ENCODE peak calls at places on chromosome 11, in eight cellular contexts. E is A549, I is tibial nerve, N is body of pancreas, S is stomach, B is HCT116, V is right lobe of liver, L is sigmoid colon. P is an unnamed sample.

GRCh38 chr11:78646564-78647185 is 72.0 kb upstream of the NARS2 start:
- DNase-seq in E (peak; percentile 60), I (peak; percentile 52), N (peak; percentile 72), S (peak; percentile 72), B (peak; percentile 49), V (no peak), L (no peak), P (peak; percentile 37)

GRCh38 chr11:71381781-71382505 is 66.2 kb downstream of the DHCR7 start:
- DNase-seq in E (no peak), I (no peak), N (no peak), S (no peak), B (no peak), V (no peak), L (no peak), P (no peak)

GRCh38 chr11:43316451-43316850 is 4.7 kb downstream of the API5 start:
- DNase-seq in E (no peak), I (no peak), N (no peak), S (no peak), B (no peak), V (no peak), L (no peak), P (no peak)

GRCh38 chr11:75548571-75549272 is 13.3 kb upstream of the SERPINH1 start:
- DNase-seq in E (no peak), I (no peak), N (no peak), S (no peak), B (no peak), V (no peak), L (no peak), P (no peak)

GRCh38 chr11:43852057-43852636 is 28.5 kb upstream of the ALKBH3 start:
- DNase-seq in E (peak; percentile 79), I (peak; percentile 71), N (peak; percentile 32), S (peak; percentile 62), B (peak; percentile 67), V (no peak), L (no peak), P (no peak)

GRCh38 chr11:119307219-119307618 is 9.7 kb downstream of the MCAM start:
- DNase-seq in E (no peak), I (no peak), N (no peak), S (no peak), B (no peak), V (no peak), L (no peak), P (no peak)

GRCh38 chr11:92329137-92329536 is 104.5 kb downstream of the FAT3 start:
- DNase-seq in E (no peak), I (no peak), N (no peak), S (no peak), B (no peak), V (no peak), L (no peak), P (no peak)

GRCh38 chr11:88535916-88536547 is 198.5 kb upstream of the CTSC start:
- DNase-seq in E (peak; percentile 64), I (no peak), N (no peak), S (no peak), B (peak; percentile 77), V (no peak), L (no peak), P (no peak)

GRCh38 chr11:723120-723883 is 17.3 kb downstream of the EPS8L2 start:
- DNase-seq in E (peak; percentile 67), I (peak; percentile 61), N (peak; percentile 48), S (no peak), B (no peak), V (peak; percentile 55), L (no peak), P (no peak)

GRCh38 chr11:65616575-65617001 is 1.0 kb downstream of the PCNX3 start:
- DNase-seq in E (no peak), I (no peak), N (no peak), S (no peak), B (no peak), V (no peak), L (no peak), P (no peak)

GRCh38 chr11:116115801-116116200 is 611.6 kb upstream of the CADM1 start:
- DNase-seq in E (no peak), I (no peak), N (no peak), S (no peak), B (no peak), V (no peak), L (no peak), P (no peak)

GRCh38 chr11:40183073-40184064 is 1276.1 kb downstream of the LRRC4C start:
- DNase-seq in E (no peak), I (no peak), N (no peak), S (no peak), B (no peak), V (no peak), L (no peak), P (no peak)

GRCh38 chr11:63321723-63322122 is 47.9 kb upstream of the SLC22A9 start:
- DNase-seq in E (no peak), I (no peak), N (no peak), S (no peak), B (no peak), V (no peak), L (no peak), P (no peak)

GRCh38 chr11:111326824-111327223 is 28.5 kb downstream of the POU2AF3 start:
- DNase-seq in E (no peak), I (no peak), N (no peak), S (no peak), B (no peak), V (no peak), L (no peak), P (no peak)

GRCh38 chr11:111325259-111325658 is 26.9 kb downstream of the POU2AF3 start:
- DNase-seq in E (no peak), I (no peak), N (no peak), S (no peak), B (no peak), V (no peak), L (no peak), P (no peak)

GRCh38 chr11:111330234-111330893 is 32.0 kb downstream of the POU2AF3 start:
- DNase-seq in E (no peak), I (no peak), N (no peak), S (no peak), B (no peak), V (peak; percentile 68), L (no peak), P (no peak)

GRCh38 chr11:111329306-111330204 is 31.2 kb downstream of the POU2AF3 start:
- DNase-seq in E (no peak), I (peak; percentile 36), N (peak; percentile 66), S (no peak), B (no peak), V (no peak), L (peak; percentile 81), P (no peak)

GRCh38 chr11:111327908-111328624 is 29.7 kb downstream of the POU2AF3 start:
- DNase-seq in E (no peak), I (no peak), N (peak; percentile 95), S (peak; percentile 91), B (no peak), V (no peak), L (peak; percentile 82), P (no peak)
- H3K27ac ChIP-seq in E (no peak overlapping the region), I (no peak overlapping the region), N (peak overlapping the region; percentile 48), S (peak overlapping the region; percentile 72), B (no peak overlapping the region), V (no peak overlapping the region), L (peak overlapping the region; percentile 75), P (peak overlapping the region; percentile 25)

DNA sequence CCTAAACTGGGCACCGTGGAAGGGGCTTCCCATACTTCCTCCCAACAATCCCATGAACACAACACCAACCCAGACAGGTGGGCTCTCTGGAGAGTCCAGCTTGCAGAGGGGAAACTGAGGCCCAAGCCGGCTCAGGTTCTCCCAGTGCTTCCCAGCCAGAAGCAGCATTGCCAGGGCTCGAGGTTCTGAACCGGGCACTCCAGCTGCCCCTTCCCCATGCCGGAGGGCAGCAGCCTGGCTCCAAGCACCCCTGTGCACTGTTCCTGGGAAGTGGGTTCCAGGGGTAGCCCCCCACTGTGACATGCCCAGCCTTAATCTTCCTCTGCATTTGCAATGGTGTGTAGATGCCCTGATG is 91.5 kb downstream of the MYEOV start:
- DNase-seq in E (no peak), I (no peak), N (no peak), S (peak; percentile 18), B (no peak), V (no peak), L (peak; percentile 52), P (no peak)
- TF ChIP-seq POLR2A in E (no peak), I (no peak), N (no peak), S (no peak), B (no peak), V (no peak), L (no peak), P (no peak)

GRCh38 chr11:70225629-70226582 is 22.8 kb downstream of the FADD start:
- DNase-seq in E (no peak), I (peak; percentile 27), N (peak; percentile 53), S (peak; percentile 77), B (no peak), V (peak; percentile 31), L (no peak), P (no peak)
- TF ChIP-seq CTCF in E (no peak), I (no peak), N (no peak), S (no peak), B (no peak), V (no peak), L (no peak), P (no peak)

GRCh38 chr11:59267196-59267595 is 54.5 kb upstream of the MPEG1 start:
- DNase-seq in E (no peak), I (no peak), N (no peak), S (no peak), B (no peak), V (no peak), L (no peak), P (peak; percentile 45)
- H3K27ac ChIP-seq in E (no peak overlapping the region), I (no peak overlapping the region), N (no peak overlapping the region), S (no peak overlapping the region), B (no peak overlapping the region), V (no peak overlapping the region), L (no peak overlapping the region), P (peak overlapping the region; percentile 66)

GRCh38 chr11:73760680-73761402 is at the start of gene RAB6A:
- DNase-seq in E (peak; percentile 99), I (peak; percentile 99), N (peak; percentile 100), S (peak; percentile 100), B (peak; percentile 99), V (peak; percentile 100), L (peak; percentile 100), P (peak; percentile 99)

GRCh38 chr11:73759520-73760065 is 1.3 kb downstream of the RAB6A start:
- DNase-seq in E (peak; percentile 26), I (no peak), N (no peak), S (no peak), B (no peak), V (no peak), L (no peak), P (no peak)

GRCh38 chr11:73762732-73763131 is 1.9 kb upstream of the RAB6A start:
- DNase-seq in E (no peak), I (no peak), N (no peak), S (no peak), B (no peak), V (no peak), L (no peak), P (no peak)

GRCh38 chr11:73760066-73760679 is 701 bp downstream of the RAB6A start:
- DNase-seq in E (peak; percentile 48), I (peak; percentile 22), N (peak; percentile 53), S (peak; percentile 37), B (no peak), V (peak; percentile 74), L (peak; percentile 82), P (peak; percentile 69)

DNA sequence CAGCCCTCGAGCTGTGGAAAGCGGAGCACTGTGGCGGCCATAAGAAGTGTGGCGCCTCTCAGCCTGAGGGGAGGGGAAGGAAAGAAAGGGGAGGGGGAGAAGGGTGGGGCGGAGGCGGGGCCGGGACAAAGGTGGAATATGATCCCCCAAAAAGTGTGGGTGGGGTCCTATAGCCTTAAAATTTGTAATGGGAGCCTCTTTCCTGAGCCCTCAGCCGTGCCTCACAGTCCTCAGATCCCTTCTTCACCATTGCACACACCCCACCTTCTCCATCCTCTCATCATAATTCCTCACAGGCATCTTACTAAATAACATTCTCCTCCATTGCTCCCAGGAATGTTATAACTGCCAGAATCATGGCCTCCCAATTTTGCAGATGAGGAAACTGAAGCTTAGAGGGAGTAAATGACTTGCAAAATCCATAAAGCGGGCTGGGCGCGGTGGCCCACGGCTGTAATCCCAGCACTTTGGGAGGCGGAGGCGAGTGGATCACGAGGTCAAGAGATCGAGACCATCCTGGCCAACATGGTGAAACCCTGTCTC is 600 bp upstream of the RAB6A start:
- DNase-seq in E (no peak), I (no peak), N (no peak), S (no peak), B (no peak), V (no peak), L (no peak), P (no peak)
- TF ChIP-seq POLR2A in E (no peak), I (no peak), N (no peak), S (no peak), B (no peak), V (no peak), L (no peak), P (no peak)

P was measured in breast epithelium.